ENCODE peak calls at places on chromosomes 6 and 20, in four cellular contexts. Z is gastrocnemius medialis, N is heart right ventricle, P is uterus. F is an unnamed sample. For H3K4me1, the result is how much of the 10 kb centered on the place peaks cover.

GRCh38 chr6:161066511-161066910 is 74.9 kb downstream of the MAP3K4 start:
- DNase-seq in Z (no peak), N (no peak), P (no peak), F (no peak)

GRCh38 chr6:129351807-129352206 is 358.2 kb downstream of the ARHGAP18 start:
- DNase-seq in Z (no peak), N (no peak), P (no peak), F (no peak)

GRCh38 chr6:83914953-83915352 is 55.5 kb downstream of the CYB5R4 start:
- DNase-seq in Z (no peak), N (no peak), P (no peak), F (no peak)

GRCh38 chr20:4666001-4666470 is 55.7 kb upstream of the PRND start:
- DNase-seq in Z (no peak), N (no peak), P (no peak), F (no peak)

GRCh38 chr6:33949877-33950831 is 146.4 kb upstream of the MLN start:
- DNase-seq in Z (no peak), N (no peak), P (no peak), F (no peak)

GRCh38 chr6:28988536-28989415 is 16.3 kb downstream of the ZNF311 start:
- DNase-seq in Z (no peak), N (peak), P (peak), F (no peak)

GRCh38 chr6:91669154-91669903 is 1082.5 kb upstream of the MAP3K7 start:
- DNase-seq in Z (no peak), N (no peak), P (no peak), F (no peak)

GRCh38 chr20:34806255-34806654 is 19.2 kb downstream of the NCOA6 start:
- DNase-seq in Z (no peak), N (no peak), P (no peak), F (no peak)

GRCh38 chr20:37990571-37991151 is 42.6 kb downstream of the TTI1 start:
- DNase-seq in Z (peak), N (peak), P (no peak), F (peak)

GRCh38 chr6:77456531-77457248 is 6.6 kb downstream of the HTR1B start:
- DNase-seq in Z (no peak), N (no peak), P (no peak), F (no peak)

GRCh38 chr6:797479-798077 is 104.6 kb upstream of the EXOC2 start:
- DNase-seq in Z (no peak), N (no peak), P (no peak), F (peak)

GRCh38 chr6:147560670-147561069 is 52.2 kb downstream of the SAMD5 start:
- DNase-seq in Z (no peak), N (no peak), P (no peak), F (no peak)

GRCh38 chr6:2187826-2188225 is 57.6 kb downstream of the GMDS start:
- DNase-seq in Z (no peak), N (no peak), P (no peak), F (no peak)

GRCh38 chr6:97790926-97791590 is 508.0 kb upstream of the MMS22L start:
- DNase-seq in Z (no peak), N (no peak), P (no peak), F (no peak)

GRCh38 chr6:135212935-135213334 is 31.8 kb downstream of the MYB start:
- DNase-seq in Z (no peak), N (no peak), P (no peak), F (no peak)

GRCh38 chr20:37223053-37223452 is 38.6 kb downstream of the GHRH start:
- DNase-seq in Z (no peak), N (no peak), P (no peak), F (no peak)

GRCh38 chr6:13368716-13369115 is 40.4 kb upstream of the TBC1D7 start:
- DNase-seq in Z (no peak), N (no peak), P (no peak), F (no peak)

GRCh38 chr6:52389626-52390360 is 27.8 kb downstream of the PAQR8 start:
- DNase-seq in Z (no peak), N (peak), P (no peak), F (peak)

GRCh38 chr20:7214081-7214740 is 446.7 kb downstream of the BMP2 start:
- DNase-seq in Z (no peak), N (no peak), P (no peak), F (no peak)

GRCh38 chr20:50226093-50226974 is 35.7 kb downstream of the CEBPB start:
- DNase-seq in Z (peak), N (no peak), P (peak), F (no peak)

GRCh38 chr6:43771858-43772570 is 2.0 kb downstream of the VEGFA start:
- DNase-seq in Z (peak), N (peak), P (peak), F (peak)

GRCh38 chr6:160733045-160733646 is 31.1 kb downstream of the PLG start:
- DNase-seq in Z (no peak), N (no peak), P (peak), F (peak)

GRCh38 chr6:62202078-62202477 is 83.9 kb downstream of the KHDRBS2 start:
- DNase-seq in Z (no peak), N (no peak), P (no peak), F (no peak)

GRCh38 chr6:36636687-36637418 is 41.7 kb upstream of the CDKN1A start:
- DNase-seq in Z (no peak), N (no peak), P (no peak), F (no peak)

DNA sequence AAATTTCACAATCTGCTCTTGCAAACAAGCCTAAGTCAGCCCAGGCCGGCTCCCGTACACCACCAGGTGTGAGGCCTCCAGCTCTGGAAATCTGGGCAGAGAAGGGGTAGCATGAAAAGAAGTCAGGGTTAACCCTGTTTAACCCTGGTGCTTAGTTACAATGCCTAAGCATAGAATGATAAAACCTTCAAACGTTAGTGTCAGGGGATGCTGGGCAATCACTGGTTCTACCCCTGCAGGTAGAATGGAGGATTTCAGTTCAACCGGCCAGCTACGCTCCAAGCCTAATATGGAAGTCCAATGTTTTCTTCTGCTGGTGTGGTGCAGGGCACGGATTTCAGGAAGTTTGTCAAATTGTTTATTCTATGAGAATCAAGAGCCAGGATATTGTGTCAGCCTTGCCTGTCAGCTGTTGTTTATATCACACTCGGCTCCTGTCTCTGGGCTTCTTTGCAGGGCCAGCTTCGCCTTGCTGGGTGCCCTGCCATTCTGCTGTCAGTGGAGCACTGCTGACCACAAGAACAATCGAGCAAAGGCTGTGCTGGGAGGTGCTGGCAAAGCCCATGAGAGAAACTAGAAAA is 20.2 kb upstream of the CD93 start:
- DNase-seq in Z (peak), N (no peak), P (no peak), F (no peak)
- H3K4me1 ChIP-seq in Z (under half), N (half or more), P (under half), F (under half)

GRCh38 chr20:1663917-1664316 is 6.3 kb upstream of the SIRPG start:
- DNase-seq in Z (no peak), N (no peak), P (no peak), F (no peak)
- H3K4me1 ChIP-seq in Z (under half), N (under half), P (under half), F (under half)

DNA sequence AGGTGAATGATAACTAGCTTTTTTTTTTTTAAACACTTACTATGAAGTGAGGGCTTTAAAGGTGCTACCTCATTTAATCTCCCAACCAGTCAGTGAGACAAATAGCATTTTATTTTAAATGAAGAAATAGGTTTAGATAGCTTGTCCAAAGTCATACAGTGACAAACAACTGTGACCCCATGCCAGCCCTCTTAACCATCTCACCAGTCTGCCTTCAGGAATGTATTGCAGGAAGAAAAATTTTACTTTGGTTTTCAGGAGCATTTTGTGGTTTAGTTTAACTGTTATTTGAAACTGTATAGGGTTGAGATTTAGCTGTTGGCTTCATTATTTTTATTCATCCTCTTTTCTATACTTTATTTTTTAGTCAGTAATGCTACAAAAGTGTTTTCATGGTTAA is 18.6 kb downstream of the DSE start:
- DNase-seq in Z (no peak), N (no peak), P (no peak), F (no peak)
- H3K4me1 ChIP-seq in Z (under half), N (under half), P (under half), F (under half)

GRCh38 chr20:5807431-5807830 is 57.2 kb downstream of the SHLD1 start:
- DNase-seq in Z (no peak), N (no peak), P (no peak), F (no peak)

GRCh38 chr20:5811746-5812145 is 61.5 kb downstream of the SHLD1 start:
- DNase-seq in Z (no peak), N (no peak), P (no peak), F (no peak)

GRCh38 chr20:5806457-5807263 is 56.5 kb downstream of the SHLD1 start:
- DNase-seq in Z (no peak), N (no peak), P (no peak), F (no peak)

GRCh38 chr20:5809495-5809894 is 59.3 kb downstream of the SHLD1 start:
- DNase-seq in Z (no peak), N (no peak), P (no peak), F (no peak)

GRCh38 chr20:5808901-5809300 is 58.7 kb downstream of the SHLD1 start:
- DNase-seq in Z (no peak), N (no peak), P (no peak), F (no peak)
- H3K4me1 ChIP-seq in Z (under half), N (under half), P (under half), F (under half)

GRCh38 chr20:32965581-32966373 is 38.5 kb downstream of the SUN5 start:
- DNase-seq in Z (no peak), N (no peak), P (no peak), F (no peak)

GRCh38 chr20:32965115-32965514 is 39.1 kb downstream of the SUN5 start:
- DNase-seq in Z (no peak), N (no peak), P (no peak), F (no peak)

GRCh38 chr20:32968833-32969241 is 35.4 kb downstream of the SUN5 start:
- DNase-seq in Z (no peak), N (no peak), P (no peak), F (no peak)

GRCh38 chr20:32966382-32966781 is 37.9 kb downstream of the SUN5 start:
- DNase-seq in Z (no peak), N (no peak), P (no peak), F (no peak)

GRCh38 chr20:32966881-32967781 is 37.1 kb downstream of the SUN5 start:
- DNase-seq in Z (no peak), N (no peak), P (no peak), F (no peak)
- H3K4me1 ChIP-seq in Z (under half), N (under half), P (under half), F (under half)

GRCh38 chr6:71411882-71412281 is 123.3 kb downstream of the OGFRL1 start:
- DNase-seq in Z (no peak), N (no peak), P (no peak), F (no peak)

GRCh38 chr6:71410164-71410566 is 121.6 kb downstream of the OGFRL1 start:
- DNase-seq in Z (no peak), N (no peak), P (no peak), F (no peak)

GRCh38 chr6:71410681-71411080 is 122.1 kb downstream of the OGFRL1 start:
- DNase-seq in Z (no peak), N (no peak), P (no peak), F (no peak)

GRCh38 chr6:71406871-71407860 is 118.6 kb downstream of the OGFRL1 start:
- DNase-seq in Z (no peak), N (no peak), P (no peak), F (no peak)

GRCh38 chr6:71408966-71409723 is 120.5 kb downstream of the OGFRL1 start:
- DNase-seq in Z (no peak), N (no peak), P (no peak), F (no peak)
- H3K4me1 ChIP-seq in Z (half or more), N (half or more), P (under half), F (under half)

GRCh38 chr20:44648068-44648467 is 3.4 kb downstream of the ADA start:
- DNase-seq in Z (no peak), N (no peak), P (no peak), F (no peak)
- H3K4me1 ChIP-seq in Z (under half), N (half or more), P (under half), F (under half)

GRCh38 chr6:45431314-45432058 is 53.8 kb upstream of the SUPT3H start:
- DNase-seq in Z (no peak), N (no peak), P (no peak), F (no peak)
- H3K4me1 ChIP-seq in Z (under half), N (under half), P (under half), F (under half)

DNA sequence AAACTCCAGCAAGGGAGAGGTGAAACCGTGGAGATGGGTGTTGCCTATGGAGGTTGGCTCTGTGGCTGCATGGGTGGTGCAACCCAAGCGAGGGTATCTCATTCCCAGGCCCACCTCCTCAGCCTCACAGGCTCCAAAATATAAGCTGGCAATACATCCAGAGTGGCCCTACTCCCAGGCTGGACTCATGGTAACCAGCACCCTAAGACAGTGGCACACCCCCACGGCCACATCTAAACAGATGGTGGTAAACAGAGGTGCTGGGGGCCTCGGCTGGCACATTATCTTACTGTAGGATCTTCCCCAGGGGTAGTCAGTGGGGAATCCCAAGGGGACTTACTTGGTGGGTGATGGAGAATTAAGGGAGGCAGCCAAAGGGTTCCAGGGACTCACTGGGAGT is 33.7 kb upstream of the CCND3 start:
- DNase-seq in Z (no peak), N (no peak), P (no peak), F (no peak)
- H3K4me1 ChIP-seq in Z (under half), N (under half), P (under half), F (under half)